ENCODE peak calls at places on chromosomes 6 and 20, in ten cellular contexts. One of them, this sample, is unnamed.

GRCh38 chr6:157631388-157631787 is 191.7 kb upstream of the SNX9 start:
- DNase-seq in AG09309: peak
- DNase-seq in brain microvascular endothelial cell: no peak
- DNase-seq in CD8-positive, alpha-beta T cell: no peak
- DNase-seq in osteocyte: no peak
- DNase-seq in coronary artery: no peak
- DNase-seq in A673: no peak
- DNase-seq in Peyer's patch: no peak
- DNase-seq in progenitor cell of endocrine pancreas: no peak
- DNase-seq in endothelial cell: no peak
- DNase-seq in this sample: no peak

GRCh38 chr6:108874470-108875160 is 26.4 kb downstream of the ARMC2 start:
- DNase-seq in A673: no peak
- DNase-seq in progenitor cell of endocrine pancreas: no peak
- DNase-seq in brain microvascular endothelial cell: peak
- DNase-seq in osteocyte: no peak
- DNase-seq in CD8-positive, alpha-beta T cell: no peak
- DNase-seq in AG09309: peak
- DNase-seq in Peyer's patch: peak
- DNase-seq in coronary artery: no peak
- DNase-seq in endothelial cell: no peak
- DNase-seq in this sample: no peak

GRCh38 chr6:16472349-16473069 is 234.1 kb downstream of the GMPR start:
- DNase-seq in endothelial cell: no peak
- DNase-seq in brain microvascular endothelial cell: peak
- DNase-seq in coronary artery: no peak
- DNase-seq in Peyer's patch: no peak
- DNase-seq in progenitor cell of endocrine pancreas: no peak
- DNase-seq in osteocyte: no peak
- DNase-seq in CD8-positive, alpha-beta T cell: no peak
- DNase-seq in A673: no peak
- DNase-seq in AG09309: no peak
- DNase-seq in this sample: no peak

GRCh38 chr6:105886066-105886811 is 199.9 kb upstream of the PRDM1 start:
- DNase-seq in brain microvascular endothelial cell: no peak
- DNase-seq in CD8-positive, alpha-beta T cell: no peak
- DNase-seq in Peyer's patch: no peak
- DNase-seq in coronary artery: no peak
- DNase-seq in endothelial cell: no peak
- DNase-seq in progenitor cell of endocrine pancreas: no peak
- DNase-seq in osteocyte: no peak
- DNase-seq in A673: no peak
- DNase-seq in AG09309: no peak
- DNase-seq in this sample: no peak

GRCh38 chr6:125787791-125788190 is 3.0 kb upstream of the NCOA7 start:
- DNase-seq in endothelial cell: no peak
- DNase-seq in Peyer's patch: no peak
- DNase-seq in coronary artery: no peak
- DNase-seq in A673: no peak
- DNase-seq in progenitor cell of endocrine pancreas: no peak
- DNase-seq in brain microvascular endothelial cell: no peak
- DNase-seq in AG09309: no peak
- DNase-seq in osteocyte: no peak
- DNase-seq in CD8-positive, alpha-beta T cell: no peak
- DNase-seq in this sample: no peak

GRCh38 chr20:61980647-61981583 is 84.8 kb downstream of the TAF4 start:
- DNase-seq in Peyer's patch: peak
- DNase-seq in progenitor cell of endocrine pancreas: no peak
- DNase-seq in AG09309: no peak
- DNase-seq in endothelial cell: peak
- DNase-seq in osteocyte: no peak
- DNase-seq in coronary artery: no peak
- DNase-seq in A673: no peak
- DNase-seq in CD8-positive, alpha-beta T cell: no peak
- DNase-seq in brain microvascular endothelial cell: peak
- DNase-seq in this sample: no peak

GRCh38 chr6:141244366-141244765 is 888.4 kb upstream of the GJE1 start:
- DNase-seq in brain microvascular endothelial cell: no peak
- DNase-seq in CD8-positive, alpha-beta T cell: no peak
- DNase-seq in coronary artery: no peak
- DNase-seq in AG09309: no peak
- DNase-seq in Peyer's patch: no peak
- DNase-seq in osteocyte: no peak
- DNase-seq in A673: no peak
- DNase-seq in endothelial cell: no peak
- DNase-seq in progenitor cell of endocrine pancreas: no peak
- DNase-seq in this sample: no peak

GRCh38 chr6:88166901-88167624 is 916 bp upstream of the CNR1 start:
- DNase-seq in CD8-positive, alpha-beta T cell: no peak
- DNase-seq in endothelial cell: peak
- DNase-seq in AG09309: no peak
- DNase-seq in progenitor cell of endocrine pancreas: peak
- DNase-seq in Peyer's patch: peak
- DNase-seq in osteocyte: no peak
- DNase-seq in A673: no peak
- DNase-seq in coronary artery: no peak
- DNase-seq in brain microvascular endothelial cell: no peak
- DNase-seq in this sample: no peak

GRCh38 chr6:142300758-142301251 is 1.0 kb upstream of the ADGRG6 start:
- DNase-seq in endothelial cell: no peak
- DNase-seq in Peyer's patch: no peak
- DNase-seq in CD8-positive, alpha-beta T cell: no peak
- DNase-seq in coronary artery: no peak
- DNase-seq in AG09309: no peak
- DNase-seq in A673: peak
- DNase-seq in osteocyte: no peak
- DNase-seq in brain microvascular endothelial cell: peak
- DNase-seq in progenitor cell of endocrine pancreas: no peak
- DNase-seq in this sample: no peak

GRCh38 chr20:2864626-2865025 is 8.7 kb upstream of the PTPRA start:
- DNase-seq in brain microvascular endothelial cell: no peak
- DNase-seq in AG09309: no peak
- DNase-seq in progenitor cell of endocrine pancreas: no peak
- DNase-seq in A673: no peak
- DNase-seq in endothelial cell: no peak
- DNase-seq in CD8-positive, alpha-beta T cell: no peak
- DNase-seq in coronary artery: no peak
- DNase-seq in osteocyte: no peak
- DNase-seq in Peyer's patch: no peak
- DNase-seq in this sample: no peak

GRCh38 chr20:2858591-2858990 is 14.7 kb upstream of the PTPRA start:
- DNase-seq in brain microvascular endothelial cell: no peak
- DNase-seq in coronary artery: no peak
- DNase-seq in CD8-positive, alpha-beta T cell: no peak
- DNase-seq in osteocyte: no peak
- DNase-seq in progenitor cell of endocrine pancreas: no peak
- DNase-seq in Peyer's patch: no peak
- DNase-seq in AG09309: no peak
- DNase-seq in endothelial cell: no peak
- DNase-seq in A673: no peak
- DNase-seq in this sample: no peak

GRCh38 chr20:2865101-2865500 is 8.2 kb upstream of the PTPRA start:
- DNase-seq in brain microvascular endothelial cell: no peak
- DNase-seq in Peyer's patch: no peak
- DNase-seq in coronary artery: no peak
- DNase-seq in CD8-positive, alpha-beta T cell: no peak
- DNase-seq in endothelial cell: no peak
- DNase-seq in progenitor cell of endocrine pancreas: no peak
- DNase-seq in A673: no peak
- DNase-seq in AG09309: no peak
- DNase-seq in osteocyte: no peak
- DNase-seq in this sample: no peak

GRCh38 chr20:2859330-2860121 is 13.8 kb upstream of the PTPRA start:
- DNase-seq in osteocyte: no peak
- DNase-seq in brain microvascular endothelial cell: no peak
- DNase-seq in CD8-positive, alpha-beta T cell: no peak
- DNase-seq in endothelial cell: no peak
- DNase-seq in A673: no peak
- DNase-seq in Peyer's patch: no peak
- DNase-seq in AG09309: no peak
- DNase-seq in coronary artery: no peak
- DNase-seq in progenitor cell of endocrine pancreas: no peak
- DNase-seq in this sample: no peak
- TF ChIP-seq CTCF in osteocyte: no peak
- TF ChIP-seq CTCF in brain microvascular endothelial cell: no peak
- TF ChIP-seq CTCF in CD8-positive, alpha-beta T cell: no peak
- TF ChIP-seq CTCF in endothelial cell: no peak
- TF ChIP-seq CTCF in A673: no peak
- TF ChIP-seq CTCF in Peyer's patch: no peak
- TF ChIP-seq CTCF in AG09309: no peak
- TF ChIP-seq CTCF in coronary artery: no peak
- TF ChIP-seq CTCF in progenitor cell of endocrine pancreas: no peak
- TF ChIP-seq CTCF in this sample: no peak

GRCh38 chr6:98839788-98840361 is 5.5 kb downstream of the POU3F2 start:
- DNase-seq in AG09309: no peak
- DNase-seq in endothelial cell: peak
- DNase-seq in osteocyte: no peak
- DNase-seq in brain microvascular endothelial cell: no peak
- DNase-seq in A673: peak
- DNase-seq in CD8-positive, alpha-beta T cell: no peak
- DNase-seq in Peyer's patch: no peak
- DNase-seq in progenitor cell of endocrine pancreas: no peak
- DNase-seq in coronary artery: no peak
- DNase-seq in this sample: no peak
- TF ChIP-seq CTCF in AG09309: peak
- TF ChIP-seq CTCF in endothelial cell: no peak
- TF ChIP-seq CTCF in osteocyte: peak
- TF ChIP-seq CTCF in brain microvascular endothelial cell: peak
- TF ChIP-seq CTCF in A673: peak
- TF ChIP-seq CTCF in CD8-positive, alpha-beta T cell: no peak
- TF ChIP-seq CTCF in Peyer's patch: no peak
- TF ChIP-seq CTCF in progenitor cell of endocrine pancreas: peak
- TF ChIP-seq CTCF in coronary artery: no peak
- TF ChIP-seq CTCF in this sample: peak

GRCh38 chr20:35541783-35542662 is at the start of gene ERGIC3:
- DNase-seq in Peyer's patch: peak
- DNase-seq in coronary artery: peak
- DNase-seq in A673: peak
- DNase-seq in progenitor cell of endocrine pancreas: peak
- DNase-seq in brain microvascular endothelial cell: peak
- DNase-seq in osteocyte: peak
- DNase-seq in endothelial cell: peak
- DNase-seq in CD8-positive, alpha-beta T cell: peak
- DNase-seq in AG09309: peak
- DNase-seq in this sample: peak
- TF ChIP-seq CTCF in Peyer's patch: no peak
- TF ChIP-seq CTCF in coronary artery: no peak
- TF ChIP-seq CTCF in A673: no peak
- TF ChIP-seq CTCF in progenitor cell of endocrine pancreas: peak
- TF ChIP-seq CTCF in brain microvascular endothelial cell: no peak
- TF ChIP-seq CTCF in osteocyte: no peak
- TF ChIP-seq CTCF in endothelial cell: no peak
- TF ChIP-seq CTCF in CD8-positive, alpha-beta T cell: no peak
- TF ChIP-seq CTCF in AG09309: no peak
- TF ChIP-seq CTCF in this sample: no peak

GRCh38 chr20:18172379-18172778 is 34.7 kb downstream of the KAT14 start:
- DNase-seq in Peyer's patch: no peak
- DNase-seq in progenitor cell of endocrine pancreas: no peak
- DNase-seq in CD8-positive, alpha-beta T cell: no peak
- DNase-seq in A673: no peak
- DNase-seq in coronary artery: no peak
- DNase-seq in AG09309: no peak
- DNase-seq in endothelial cell: no peak
- DNase-seq in brain microvascular endothelial cell: no peak
- DNase-seq in osteocyte: no peak
- DNase-seq in this sample: no peak

GRCh38 chr20:18174906-18175683 is 37.4 kb downstream of the KAT14 start:
- DNase-seq in endothelial cell: no peak
- DNase-seq in brain microvascular endothelial cell: no peak
- DNase-seq in progenitor cell of endocrine pancreas: no peak
- DNase-seq in AG09309: no peak
- DNase-seq in CD8-positive, alpha-beta T cell: no peak
- DNase-seq in A673: no peak
- DNase-seq in coronary artery: no peak
- DNase-seq in Peyer's patch: no peak
- DNase-seq in osteocyte: no peak
- DNase-seq in this sample: no peak

GRCh38 chr20:18180815-18181214 is 43.2 kb downstream of the KAT14 start:
- DNase-seq in osteocyte: no peak
- DNase-seq in A673: no peak
- DNase-seq in CD8-positive, alpha-beta T cell: no peak
- DNase-seq in coronary artery: no peak
- DNase-seq in brain microvascular endothelial cell: no peak
- DNase-seq in AG09309: no peak
- DNase-seq in endothelial cell: no peak
- DNase-seq in Peyer's patch: no peak
- DNase-seq in progenitor cell of endocrine pancreas: no peak
- DNase-seq in this sample: no peak

DNA sequence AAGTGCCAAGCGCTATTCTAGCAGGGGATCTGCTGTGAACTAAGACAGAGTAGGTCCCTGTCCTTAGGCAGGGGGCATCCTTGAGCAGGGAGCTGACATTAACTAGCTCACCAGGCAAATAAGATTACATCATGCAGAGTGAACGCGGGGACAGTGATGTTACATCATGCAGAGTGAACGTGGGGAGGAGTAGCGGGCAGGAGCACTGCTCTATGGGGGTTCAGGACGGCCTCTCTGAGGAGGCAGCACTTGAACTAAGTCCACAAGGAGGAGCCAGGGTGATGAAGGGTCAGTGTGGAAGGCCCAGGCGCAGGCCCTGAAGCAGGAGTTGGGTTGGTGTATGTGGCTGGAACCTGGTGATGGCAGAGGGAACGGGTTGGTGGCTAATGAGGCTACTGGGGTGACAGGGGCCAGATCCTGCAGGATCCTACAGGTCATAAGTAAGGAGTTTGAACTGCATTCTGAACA is 38.7 kb downstream of the KAT14 start:
- DNase-seq in A673: peak
- DNase-seq in brain microvascular endothelial cell: no peak
- DNase-seq in AG09309: no peak
- DNase-seq in progenitor cell of endocrine pancreas: no peak
- DNase-seq in osteocyte: no peak
- DNase-seq in coronary artery: no peak
- DNase-seq in CD8-positive, alpha-beta T cell: no peak
- DNase-seq in Peyer's patch: no peak
- DNase-seq in endothelial cell: no peak
- DNase-seq in this sample: no peak
- TF ChIP-seq CTCF in A673: peak
- TF ChIP-seq CTCF in brain microvascular endothelial cell: no peak
- TF ChIP-seq CTCF in AG09309: no peak
- TF ChIP-seq CTCF in progenitor cell of endocrine pancreas: no peak
- TF ChIP-seq CTCF in osteocyte: no peak
- TF ChIP-seq CTCF in coronary artery: no peak
- TF ChIP-seq CTCF in CD8-positive, alpha-beta T cell: no peak
- TF ChIP-seq CTCF in Peyer's patch: no peak
- TF ChIP-seq CTCF in endothelial cell: no peak
- TF ChIP-seq CTCF in this sample: no peak

This sample was measured in type B pancreatic cell.